ENCODE peak calls at places on chromosomes 4 and X, in seven cellular contexts. One of them, this sample, is unnamed.

GRCh38 chr4:152929888-152930287 is 6.2 kb upstream of the FHDC1 start:
- DNase-seq in cardiac muscle cell: no peak
- DNase-seq in sigmoid colon: no peak
- DNase-seq in H1: no peak
- DNase-seq in GM23338: peak; percentile 36
- DNase-seq in neuronal stem cell: no peak
- DNase-seq in mesendoderm: no peak
- DNase-seq in this sample: no peak

GRCh38 chr4:88963817-88964216 is 93.2 kb downstream of the FAM13A start:
- DNase-seq in cardiac muscle cell: no peak
- DNase-seq in sigmoid colon: no peak
- DNase-seq in H1: no peak
- DNase-seq in GM23338: peak; percentile 15
- DNase-seq in neuronal stem cell: no peak
- DNase-seq in mesendoderm: no peak
- DNase-seq in this sample: peak; percentile 73

GRCh38 chrX:136768469-136769084 is 12.2 kb downstream of the ARHGEF6 start:
- DNase-seq in cardiac muscle cell: no peak
- DNase-seq in sigmoid colon: peak; percentile 73
- DNase-seq in H1: peak; percentile 15
- DNase-seq in GM23338: no peak
- DNase-seq in neuronal stem cell: no peak
- DNase-seq in mesendoderm: peak; percentile 56
- DNase-seq in this sample: peak; percentile 93

GRCh38 chrX:149511081-149511480 is 6.0 kb upstream of the IDS start:
- DNase-seq in cardiac muscle cell: no peak
- DNase-seq in sigmoid colon: no peak
- DNase-seq in H1: no peak
- DNase-seq in GM23338: no peak
- DNase-seq in neuronal stem cell: no peak
- DNase-seq in mesendoderm: peak; percentile 48
- DNase-seq in this sample: peak; percentile 37

GRCh38 chrX:129777218-129777768 is 2.5 kb upstream of the SASH3 start:
- DNase-seq in cardiac muscle cell: no peak
- DNase-seq in sigmoid colon: no peak
- DNase-seq in H1: no peak
- DNase-seq in GM23338: no peak
- DNase-seq in neuronal stem cell: no peak
- DNase-seq in mesendoderm: no peak
- DNase-seq in this sample: no peak

GRCh38 chr4:99485212-99485611 is 25.6 kb upstream of the C4orf17 start:
- DNase-seq in cardiac muscle cell: no peak
- DNase-seq in sigmoid colon: no peak
- DNase-seq in H1: no peak
- DNase-seq in GM23338: no peak
- DNase-seq in neuronal stem cell: no peak
- DNase-seq in mesendoderm: no peak
- DNase-seq in this sample: no peak

GRCh38 chr4:56976878-56977320 is 507 bp downstream of the NOA1 start:
- DNase-seq in cardiac muscle cell: peak; percentile 54
- DNase-seq in sigmoid colon: peak; percentile 71
- DNase-seq in H1: no peak
- DNase-seq in GM23338: peak; percentile 77
- DNase-seq in neuronal stem cell: peak; percentile 29
- DNase-seq in mesendoderm: peak; percentile 72
- DNase-seq in this sample: peak; percentile 62

GRCh38 chr4:118270492-118270891 is 82.3 kb downstream of the PRSS12 start:
- DNase-seq in cardiac muscle cell: peak; percentile 62
- DNase-seq in sigmoid colon: no peak
- DNase-seq in H1: no peak
- DNase-seq in GM23338: peak; percentile 78
- DNase-seq in neuronal stem cell: peak; percentile 24
- DNase-seq in mesendoderm: peak; percentile 45
- DNase-seq in this sample: peak; percentile 64

GRCh38 chr4:139208404-139208945 is 31.5 kb upstream of the ELF2 start:
- DNase-seq in cardiac muscle cell: no peak
- DNase-seq in sigmoid colon: peak; percentile 71
- DNase-seq in H1: no peak
- DNase-seq in GM23338: no peak
- DNase-seq in neuronal stem cell: no peak
- DNase-seq in mesendoderm: no peak
- DNase-seq in this sample: peak; percentile 93

GRCh38 chr4:105050896-105051295 is 95.8 kb upstream of the TET2 start:
- DNase-seq in cardiac muscle cell: no peak
- DNase-seq in sigmoid colon: no peak
- DNase-seq in H1: no peak
- DNase-seq in GM23338: no peak
- DNase-seq in neuronal stem cell: no peak
- DNase-seq in mesendoderm: no peak
- DNase-seq in this sample: peak; percentile 23

GRCh38 chr4:41638806-41639205 is 100.8 kb downstream of the LIMCH1 start:
- DNase-seq in cardiac muscle cell: peak; percentile 22
- DNase-seq in sigmoid colon: no peak
- DNase-seq in H1: no peak
- DNase-seq in GM23338: no peak
- DNase-seq in neuronal stem cell: no peak
- DNase-seq in mesendoderm: no peak
- DNase-seq in this sample: no peak

GRCh38 chrX:104136241-104137019 is 20.4 kb downstream of the SLC25A53 start:
- DNase-seq in cardiac muscle cell: peak; percentile 94
- DNase-seq in sigmoid colon: peak; percentile 89
- DNase-seq in H1: no peak
- DNase-seq in GM23338: peak; percentile 86
- DNase-seq in neuronal stem cell: peak; percentile 68
- DNase-seq in mesendoderm: peak; percentile 81
- DNase-seq in this sample: peak; percentile 88
- H3K4me3 ChIP-seq in cardiac muscle cell: peak overlapping the region; percentile 28
- H3K4me3 ChIP-seq in sigmoid colon: peak overlapping the region; percentile 44
- H3K4me3 ChIP-seq in H1: peak overlapping the region; percentile 15
- H3K4me3 ChIP-seq in GM23338: peak overlapping the region; percentile 35
- H3K4me3 ChIP-seq in neuronal stem cell: peak overlapping the region; percentile 36
- H3K4me3 ChIP-seq in mesendoderm: no peak overlapping the region
- H3K4me3 ChIP-seq in this sample: peak overlapping the region; percentile 70

GRCh38 chr4:96175871-96176270 is 336.0 kb downstream of the PDHA2 start:
- DNase-seq in cardiac muscle cell: no peak
- DNase-seq in sigmoid colon: no peak
- DNase-seq in H1: no peak
- DNase-seq in GM23338: no peak
- DNase-seq in neuronal stem cell: no peak
- DNase-seq in mesendoderm: no peak
- DNase-seq in this sample: no peak

GRCh38 chr4:96166806-96167205 is 326.9 kb downstream of the PDHA2 start:
- DNase-seq in cardiac muscle cell: no peak
- DNase-seq in sigmoid colon: no peak
- DNase-seq in H1: no peak
- DNase-seq in GM23338: no peak
- DNase-seq in neuronal stem cell: no peak
- DNase-seq in mesendoderm: no peak
- DNase-seq in this sample: no peak

GRCh38 chr4:96164814-96165351 is 325.0 kb downstream of the PDHA2 start:
- DNase-seq in cardiac muscle cell: no peak
- DNase-seq in sigmoid colon: no peak
- DNase-seq in H1: no peak
- DNase-seq in GM23338: no peak
- DNase-seq in neuronal stem cell: no peak
- DNase-seq in mesendoderm: peak; percentile 8
- DNase-seq in this sample: peak; percentile 0

GRCh38 chr4:96170198-96170597 is 330.3 kb downstream of the PDHA2 start:
- DNase-seq in cardiac muscle cell: no peak
- DNase-seq in sigmoid colon: no peak
- DNase-seq in H1: no peak
- DNase-seq in GM23338: peak; percentile 48
- DNase-seq in neuronal stem cell: no peak
- DNase-seq in mesendoderm: peak; percentile 19
- DNase-seq in this sample: no peak
- H3K4me3 ChIP-seq in cardiac muscle cell: no peak overlapping the region
- H3K4me3 ChIP-seq in sigmoid colon: no peak overlapping the region
- H3K4me3 ChIP-seq in H1: no peak overlapping the region
- H3K4me3 ChIP-seq in GM23338: no peak overlapping the region
- H3K4me3 ChIP-seq in neuronal stem cell: no peak overlapping the region
- H3K4me3 ChIP-seq in mesendoderm: no peak overlapping the region
- H3K4me3 ChIP-seq in this sample: no peak overlapping the region

GRCh38 chrX:316351-317325 is 2.0 kb downstream of the GTPBP6 start:
- DNase-seq in cardiac muscle cell: no peak
- DNase-seq in sigmoid colon: peak; percentile 72
- DNase-seq in H1: no peak
- DNase-seq in GM23338: no peak
- DNase-seq in neuronal stem cell: no peak
- DNase-seq in mesendoderm: no peak
- DNase-seq in this sample: no peak

GRCh38 chrX:318739-319578 is at the start of gene GTPBP6:
- DNase-seq in cardiac muscle cell: peak; percentile 99
- DNase-seq in sigmoid colon: peak; percentile 100
- DNase-seq in H1: peak; percentile 99
- DNase-seq in GM23338: peak; percentile 100
- DNase-seq in neuronal stem cell: peak; percentile 99
- DNase-seq in mesendoderm: peak; percentile 100
- DNase-seq in this sample: peak; percentile 99

GRCh38 chrX:319579-320125 is 1.1 kb upstream of the GTPBP6 start:
- DNase-seq in cardiac muscle cell: no peak
- DNase-seq in sigmoid colon: no peak
- DNase-seq in H1: no peak
- DNase-seq in GM23338: no peak
- DNase-seq in neuronal stem cell: no peak
- DNase-seq in mesendoderm: no peak
- DNase-seq in this sample: peak; percentile 20

GRCh38 chrX:318068-318738 is 393 bp downstream of the GTPBP6 start:
- DNase-seq in cardiac muscle cell: peak; percentile 100
- DNase-seq in sigmoid colon: peak; percentile 99
- DNase-seq in H1: peak; percentile 99
- DNase-seq in GM23338: peak; percentile 100
- DNase-seq in neuronal stem cell: peak; percentile 99
- DNase-seq in mesendoderm: peak; percentile 100
- DNase-seq in this sample: peak; percentile 100

DNA sequence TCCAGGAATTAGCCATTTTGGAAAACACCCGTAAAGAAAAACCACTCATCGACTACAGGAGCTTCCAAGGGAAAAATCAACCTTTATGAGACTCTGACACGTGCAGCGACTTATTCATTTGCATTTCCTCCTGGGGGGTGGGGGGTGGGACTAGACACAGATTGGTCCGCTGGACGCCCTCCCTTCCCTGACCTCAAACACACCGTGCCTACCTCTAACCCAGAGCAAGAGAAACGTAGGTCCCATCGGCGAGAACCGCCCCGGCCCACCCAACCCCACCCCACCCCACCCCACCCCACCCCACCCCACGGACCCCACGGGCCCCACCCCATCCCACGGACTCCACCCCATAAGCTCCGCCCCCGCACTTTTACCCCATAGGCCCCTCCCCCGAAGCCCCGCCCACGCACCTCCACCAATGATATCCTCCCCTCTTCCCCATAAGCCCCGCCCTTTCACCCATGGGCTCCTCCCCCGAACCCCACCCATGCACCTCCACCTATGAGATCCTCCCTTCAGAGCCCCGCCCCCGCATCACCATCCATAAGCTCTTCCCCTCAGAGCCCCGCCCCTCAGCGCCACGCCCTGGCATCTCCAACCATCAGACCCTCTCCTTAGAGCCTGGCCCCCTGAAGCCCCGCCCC is 1.1 kb downstream of the GTPBP6 start:
- DNase-seq in cardiac muscle cell: no peak
- DNase-seq in sigmoid colon: no peak
- DNase-seq in H1: no peak
- DNase-seq in GM23338: no peak
- DNase-seq in neuronal stem cell: no peak
- DNase-seq in mesendoderm: no peak
- DNase-seq in this sample: peak; percentile 90
- H3K4me3 ChIP-seq in cardiac muscle cell: peak overlapping the region; percentile 12
- H3K4me3 ChIP-seq in sigmoid colon: peak overlapping the region; percentile 82
- H3K4me3 ChIP-seq in H1: peak overlapping the region; percentile 12
- H3K4me3 ChIP-seq in GM23338: peak overlapping the region; percentile 72
- H3K4me3 ChIP-seq in neuronal stem cell: peak overlapping the region; percentile 91
- H3K4me3 ChIP-seq in mesendoderm: no peak overlapping the region
- H3K4me3 ChIP-seq in this sample: peak overlapping the region; percentile 83

DNA sequence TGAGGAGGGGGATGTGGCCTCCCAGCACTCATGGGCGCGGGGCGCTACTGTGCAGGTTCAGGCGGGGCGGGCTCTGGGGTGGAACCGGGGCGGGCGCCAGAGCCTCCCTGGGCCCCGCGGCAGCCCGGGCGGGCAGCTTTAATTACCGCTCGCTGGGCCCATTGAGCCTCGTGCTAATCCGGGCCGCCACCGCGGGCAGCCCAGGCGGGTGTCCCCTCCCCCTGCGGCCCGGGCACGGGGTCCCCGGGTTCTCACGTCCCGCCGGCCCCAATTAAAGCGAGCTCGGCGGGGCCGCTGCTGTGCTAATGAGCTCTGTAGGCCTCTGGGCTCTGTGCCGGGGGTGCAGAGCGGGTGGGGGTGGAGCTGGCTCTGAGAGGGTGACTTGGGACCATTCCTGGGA is 22.8 kb upstream of the FGFR3 start:
- DNase-seq in cardiac muscle cell: no peak
- DNase-seq in sigmoid colon: no peak
- DNase-seq in H1: no peak
- DNase-seq in GM23338: no peak
- DNase-seq in neuronal stem cell: no peak
- DNase-seq in mesendoderm: no peak
- DNase-seq in this sample: no peak
- H3K4me3 ChIP-seq in cardiac muscle cell: no peak overlapping the region
- H3K4me3 ChIP-seq in sigmoid colon: no peak overlapping the region
- H3K4me3 ChIP-seq in H1: no peak overlapping the region
- H3K4me3 ChIP-seq in GM23338: no peak overlapping the region
- H3K4me3 ChIP-seq in neuronal stem cell: no peak overlapping the region
- H3K4me3 ChIP-seq in mesendoderm: no peak overlapping the region
- H3K4me3 ChIP-seq in this sample: no peak overlapping the region

GRCh38 chr4:1338752-1339414 is 8.1 kb upstream of the UVSSA start:
- DNase-seq in cardiac muscle cell: no peak
- DNase-seq in sigmoid colon: no peak
- DNase-seq in H1: no peak
- DNase-seq in GM23338: no peak
- DNase-seq in neuronal stem cell: no peak
- DNase-seq in mesendoderm: no peak
- DNase-seq in this sample: no peak

GRCh38 chr4:1336079-1336478 is 10.9 kb upstream of the UVSSA start:
- DNase-seq in cardiac muscle cell: no peak
- DNase-seq in sigmoid colon: no peak
- DNase-seq in H1: no peak
- DNase-seq in GM23338: no peak
- DNase-seq in neuronal stem cell: no peak
- DNase-seq in mesendoderm: no peak
- DNase-seq in this sample: peak; percentile 46

GRCh38 chr4:1337376-1337831 is 9.6 kb upstream of the UVSSA start:
- DNase-seq in cardiac muscle cell: no peak
- DNase-seq in sigmoid colon: no peak
- DNase-seq in H1: no peak
- DNase-seq in GM23338: no peak
- DNase-seq in neuronal stem cell: no peak
- DNase-seq in mesendoderm: peak; percentile 26
- DNase-seq in this sample: peak; percentile 57

GRCh38 chr4:1339489-1339888 is 7.5 kb upstream of the UVSSA start:
- DNase-seq in cardiac muscle cell: no peak
- DNase-seq in sigmoid colon: no peak
- DNase-seq in H1: no peak
- DNase-seq in GM23338: no peak
- DNase-seq in neuronal stem cell: no peak
- DNase-seq in mesendoderm: no peak
- DNase-seq in this sample: no peak

GRCh38 chr4:1337951-1338751 is 8.9 kb upstream of the UVSSA start:
- DNase-seq in cardiac muscle cell: no peak
- DNase-seq in sigmoid colon: no peak
- DNase-seq in H1: no peak
- DNase-seq in GM23338: no peak
- DNase-seq in neuronal stem cell: no peak
- DNase-seq in mesendoderm: no peak
- DNase-seq in this sample: no peak
- H3K4me3 ChIP-seq in cardiac muscle cell: no peak overlapping the region
- H3K4me3 ChIP-seq in sigmoid colon: no peak overlapping the region
- H3K4me3 ChIP-seq in H1: no peak overlapping the region
- H3K4me3 ChIP-seq in GM23338: no peak overlapping the region
- H3K4me3 ChIP-seq in neuronal stem cell: no peak overlapping the region
- H3K4me3 ChIP-seq in mesendoderm: no peak overlapping the region
- H3K4me3 ChIP-seq in this sample: no peak overlapping the region

GRCh38 chrX:115561605-115562491 is 874 bp downstream of the PLS3 start:
- DNase-seq in cardiac muscle cell: peak; percentile 77
- DNase-seq in sigmoid colon: peak; percentile 78
- DNase-seq in H1: no peak
- DNase-seq in GM23338: peak; percentile 41
- DNase-seq in neuronal stem cell: peak; percentile 24
- DNase-seq in mesendoderm: peak; percentile 69
- DNase-seq in this sample: peak; percentile 67
- H3K4me3 ChIP-seq in cardiac muscle cell: peak overlapping the region; percentile 89
- H3K4me3 ChIP-seq in sigmoid colon: peak overlapping the region; percentile 79
- H3K4me3 ChIP-seq in H1: peak overlapping the region; percentile 93
- H3K4me3 ChIP-seq in GM23338: peak overlapping the region; percentile 78
- H3K4me3 ChIP-seq in neuronal stem cell: peak overlapping the region; percentile 64
- H3K4me3 ChIP-seq in mesendoderm: peak overlapping the region; percentile 85
- H3K4me3 ChIP-seq in this sample: peak overlapping the region; percentile 85